ENCODE peak calls at places on chromosomes 11 and 22, in six cellular contexts. G is posterior cingulate gyrus, W is frontal cortex, H is adrenal gland, Y is HT-29, T is NCI-H1105. L is an unnamed sample.

GRCh38 chr11:107102692-107103463 is 84.6 kb upstream of the GUCY1A2 start:
- DNase-seq in G (no peak), W (no peak), H (no peak), Y (no peak), T (no peak), L (no peak)

GRCh38 chr22:24947383-24947782 is 889 bp upstream of the LHFPL7 start:
- DNase-seq in G (no peak), W (no peak), H (no peak), Y (no peak), T (no peak), L (no peak)

GRCh38 chr11:93648168-93648567 is 13.3 kb upstream of the CEP295 start:
- DNase-seq in G (no peak), W (no peak), H (no peak), Y (peak), T (no peak), L (no peak)

GRCh38 chr11:115581871-115582639 is 77.8 kb upstream of the CADM1 start:
- DNase-seq in G (no peak), W (no peak), H (no peak), Y (peak), T (peak), L (peak)

GRCh38 chr11:77672276-77672675 is 34.7 kb upstream of the CLNS1A start:
- DNase-seq in G (no peak), W (no peak), H (peak), Y (no peak), T (no peak), L (no peak)

GRCh38 chr11:112958670-112959069 is 2.5 kb upstream of the NCAM1 start:
- DNase-seq in G (no peak), W (no peak), H (no peak), Y (peak), T (no peak), L (no peak)

GRCh38 chr11:113496026-113496651 is 20.9 kb upstream of the DRD2 start:
- DNase-seq in G (no peak), W (no peak), H (no peak), Y (no peak), T (no peak), L (no peak)

GRCh38 chr11:79520086-79520485 is 79.3 kb upstream of the TENM4 start:
- DNase-seq in G (no peak), W (no peak), H (no peak), Y (peak), T (no peak), L (no peak)

GRCh38 chr11:32385998-32386397 is 49.3 kb downstream of the WT1 start:
- DNase-seq in G (no peak), W (no peak), H (no peak), Y (peak), T (no peak), L (no peak)

GRCh38 chr11:40281055-40281580 is 1178.3 kb downstream of the LRRC4C start:
- DNase-seq in G (no peak), W (no peak), H (no peak), Y (no peak), T (no peak), L (no peak)

GRCh38 chr11:30463266-30463665 is 122.9 kb downstream of the MPPED2 start:
- DNase-seq in G (no peak), W (no peak), H (no peak), Y (no peak), T (no peak), L (no peak)

GRCh38 chr22:22943521-22944267 is 56.1 kb downstream of the IGLL5 start:
- DNase-seq in G (no peak), W (no peak), H (peak), Y (no peak), T (no peak), L (no peak)

GRCh38 chr11:104064016-104064630 is 27.7 kb downstream of the DDI1 start:
- DNase-seq in G (no peak), W (no peak), H (no peak), Y (no peak), T (no peak), L (no peak)

GRCh38 chr11:70519117-70519516 is 120.8 kb downstream of the CTTN start:
- DNase-seq in G (no peak), W (no peak), H (no peak), Y (no peak), T (no peak), L (no peak)

GRCh38 chr11:121557348-121557747 is 104.6 kb upstream of the SORL1-AS1 start:
- DNase-seq in G (no peak), W (no peak), H (no peak), Y (no peak), T (no peak), L (no peak)

GRCh38 chr22:42724062-42724461 is 3.4 kb upstream of the A4GALT start:
- DNase-seq in G (no peak), W (no peak), H (no peak), Y (no peak), T (no peak), L (no peak)

GRCh38 chr22:32343929-32344328 is 13.7 kb upstream of the RFPL3 start:
- DNase-seq in G (no peak), W (no peak), H (no peak), Y (no peak), T (no peak), L (no peak)

GRCh38 chr11:61810671-61811175 is 6.1 kb downstream of the FADS1 start:
- DNase-seq in G (no peak), W (no peak), H (no peak), Y (no peak), T (no peak), L (no peak)

GRCh38 chr11:92838655-92839334 is 130.7 kb upstream of the MTNR1B start:
- DNase-seq in G (no peak), W (no peak), H (no peak), Y (no peak), T (peak), L (peak)

GRCh38 chr11:38100836-38101235 is 1502.8 kb upstream of the RAG2 start:
- DNase-seq in G (no peak), W (no peak), H (no peak), Y (no peak), T (no peak), L (no peak)

GRCh38 chr11:118046051-118046963 is 30.6 kb upstream of the TMPRSS4 start:
- DNase-seq in G (no peak), W (no peak), H (no peak), Y (no peak), T (peak), L (peak)

GRCh38 chr11:108568183-108568858 is 25.2 kb downstream of the EXPH5 start:
- DNase-seq in G (peak), W (no peak), H (no peak), Y (no peak), T (no peak), L (no peak)

GRCh38 chr11:131504199-131504949 is 134.0 kb downstream of the NTM start:
- DNase-seq in G (peak), W (peak), H (no peak), Y (peak), T (peak), L (peak)

GRCh38 chr11:78690588-78690987 is 115.9 kb upstream of the NARS2 start:
- DNase-seq in G (no peak), W (no peak), H (no peak), Y (no peak), T (no peak), L (no peak)

L was measured in DMS79 treated with DMSO at 0.1 percent for 48 hours.